ENCODE peak calls at places on chromosomes 6 and 20, in four cellular contexts. L is activated naive CD8-positive, alpha-beta T cell treated with anti-CD3 and anti-CD28 coated beads, Interleukin-2, amount 10 ng/mL, durations not matched to agents 7 days and 5 days; O is MM.1S; N is AG08395. W is an unnamed sample.

GRCh38 chr6:150056916-150057315 is 12.0 kb downstream of the ULBP3 start:
- DNase-seq in O (no peak), N (no peak), L (no peak), W (no peak)

GRCh38 chr6:108835218-108835850 is 12.9 kb upstream of the ARMC2 start:
- DNase-seq in L (peak; percentile 85), O (peak; percentile 80), N (peak; percentile 85), W (peak; percentile 26)

GRCh38 chr20:56504373-56505005 is 20.1 kb upstream of the FAM209A start:
- DNase-seq in N (peak; percentile 10), L (no peak), O (no peak), W (no peak)

GRCh38 chr20:21251278-21251677 is 51.9 kb upstream of the XRN2 start:
- DNase-seq in O (no peak), N (no peak), L (no peak), W (no peak)

GRCh38 chr20:25336561-25337422 is 53.8 kb downstream of the ABHD12 start:
- DNase-seq in N (peak; percentile 20), L (no peak), O (no peak), W (no peak)

GRCh38 chr6:156280131-156280530 is 497.0 kb upstream of the ARID1B start:
- DNase-seq in O (peak; percentile 83), L (no peak), N (no peak), W (no peak)

GRCh38 chr20:3239026-3239866 is at the start of gene SLC4A11:
- DNase-seq in O (peak; percentile 37), L (peak; percentile 74), N (peak; percentile 83), W (no peak)

GRCh38 chr6:103268335-103268734 is 1591.4 kb downstream of the HACE1 start:
- DNase-seq in L (no peak), O (no peak), N (no peak), W (no peak)

GRCh38 chr6:93407186-93407585 is 12.2 kb downstream of the EPHA7 start:
- DNase-seq in L (no peak), N (no peak), O (no peak), W (peak; percentile 68)

GRCh38 chr20:62356948-62357667 is 10.0 kb downstream of the LAMA5 start:
- DNase-seq in L (no peak), O (no peak), N (peak; percentile 82), W (no peak)

GRCh38 chr20:44074252-44075151 is 112.5 kb downstream of the JPH2 start:
- DNase-seq in O (no peak), L (peak; percentile 26), N (peak; percentile 41), W (peak; percentile 26)

GRCh38 chr6:152635949-152636674 is 1.1 kb downstream of the SYNE1 start:
- DNase-seq in N (peak; percentile 47), O (no peak), L (no peak), W (no peak)

GRCh38 chr6:156423829-156424228 is 353.3 kb upstream of the ARID1B start:
- DNase-seq in N (no peak), L (peak; percentile 73), O (no peak), W (no peak)

GRCh38 chr6:29941916-29942274 is 437 bp upstream of the HLA-A start:
- DNase-seq in N (no peak), L (no peak), O (no peak), W (no peak)

GRCh38 chr6:35731736-35732532 is 4.9 kb upstream of the ARMC12 start:
- DNase-seq in O (peak; percentile 88), N (peak; percentile 80), L (peak; percentile 97), W (peak; percentile 98)

GRCh38 chr20:13571662-13572061 is 67.1 kb downstream of the TASP1 start:
- DNase-seq in N (no peak), L (no peak), O (no peak), W (no peak)

GRCh38 chr6:81937296-81937937 is 184.9 kb upstream of the TENT5A start:
- DNase-seq in L (no peak), N (peak; percentile 36), O (no peak), W (peak; percentile 57)

GRCh38 chr6:35737413-35738211 is 780 bp downstream of the ARMC12 start:
- DNase-seq in N (peak; percentile 87), L (peak; percentile 46), O (peak; percentile 81), W (peak; percentile 59)